ENCODE peak calls at places on chromosomes 13 and 19, in four cellular contexts. G is HFF-Myc, N is GM13977, W is nephron progenitor cell. S is an unnamed sample.

GRCh38 chr13:98565726-98566577 is 11.0 kb downstream of the STK24 start:
- DNase-seq in N (no peak), W (no peak), G (no peak), S (no peak)

GRCh38 chr19:16594131-16594586 is 21.9 kb upstream of the SLC35E1 start:
- DNase-seq in G (no peak), W (no peak), N (peak), S (no peak)

GRCh38 chr13:78192721-78193120 is 274.1 kb upstream of the EDNRB start:
- DNase-seq in G (no peak), N (no peak), W (no peak), S (peak)

GRCh38 chr19:51016798-51017683 is 2.5 kb downstream of the KLK10 start:
- DNase-seq in G (peak), W (peak), N (peak), S (no peak)

GRCh38 chr13:44471686-44472085 is 98.1 kb downstream of the SERP2 start:
- DNase-seq in N (no peak), W (no peak), G (no peak), S (no peak)

GRCh38 chr13:42864952-42865634 is 83.7 kb downstream of the FAM216B start:
- DNase-seq in N (no peak), W (no peak), G (no peak), S (no peak)

GRCh38 chr19:44553478-44554171 is 24.1 kb upstream of the CEACAM20 start:
- DNase-seq in W (no peak), N (no peak), G (no peak), S (no peak)

GRCh38 chr19:31257426-31258130 is 91.7 kb downstream of the TSHZ3 start:
- DNase-seq in G (no peak), N (no peak), W (no peak), S (no peak)

GRCh38 chr13:99909836-99910619 is 61.5 kb downstream of the ZIC5 start:
- DNase-seq in N (no peak), W (no peak), G (no peak), S (no peak)

GRCh38 chr13:42574011-42574410 is at the start of gene TNFSF11:
- DNase-seq in N (peak), G (no peak), W (peak), S (no peak)

GRCh38 chr13:28046981-28047380 is 53.4 kb downstream of the FLT3 start:
- DNase-seq in N (no peak), W (no peak), G (no peak), S (no peak)

GRCh38 chr19:43768273-43769050 is 12.3 kb downstream of the KCNN4 start:
- DNase-seq in N (no peak), G (no peak), W (no peak), S (no peak)

GRCh38 chr19:15672580-15673175 is at the start of gene CYP4F12:
- DNase-seq in W (no peak), G (no peak), N (no peak), S (no peak)

GRCh38 chr19:53101518-53101917 is 1.7 kb downstream of the ZNF160 start:
- DNase-seq in N (no peak), G (no peak), W (no peak), S (no peak)

GRCh38 chr13:20553309-20553708 is 13.6 kb upstream of the IFT88 start:
- DNase-seq in W (no peak), N (no peak), G (no peak), S (no peak)

GRCh38 chr13:67440240-67440639 is 210.1 kb upstream of the PCDH9 start:
- DNase-seq in W (no peak), N (no peak), G (no peak), S (no peak)

GRCh38 chr13:83498486-83499190 is 383.6 kb downstream of the SLITRK1 start:
- DNase-seq in N (no peak), W (no peak), G (no peak), S (peak)

GRCh38 chr13:101654916-101655315 is 202.4 kb downstream of the ITGBL1 start:
- DNase-seq in N (no peak), G (no peak), W (no peak), S (no peak)

GRCh38 chr13:51270606-51271005 is 48.4 kb downstream of the FAM124A start:
- DNase-seq in N (no peak), G (no peak), W (no peak), S (no peak)

GRCh38 chr19:15780595-15781418 is 6.7 kb upstream of the OR10H5 start:
- DNase-seq in N (no peak), G (no peak), W (no peak), S (no peak)

GRCh38 chr13:106440846-106441245 is 94.6 kb downstream of the EFNB2 start:
- DNase-seq in W (no peak), N (no peak), G (no peak), S (no peak)

GRCh38 chr13:113863511-113864302 is at the start of gene GAS6:
- DNase-seq in W (peak), N (peak), G (no peak), S (no peak)

GRCh38 chr13:101150998-101151397 is 265.3 kb downstream of the NALCN start:
- DNase-seq in W (no peak), N (no peak), G (no peak), S (no peak)

GRCh38 chr13:79935121-79935520 is 405.8 kb downstream of the SPRY2 start:
- DNase-seq in W (no peak), N (no peak), G (no peak), S (no peak)

DNA sequence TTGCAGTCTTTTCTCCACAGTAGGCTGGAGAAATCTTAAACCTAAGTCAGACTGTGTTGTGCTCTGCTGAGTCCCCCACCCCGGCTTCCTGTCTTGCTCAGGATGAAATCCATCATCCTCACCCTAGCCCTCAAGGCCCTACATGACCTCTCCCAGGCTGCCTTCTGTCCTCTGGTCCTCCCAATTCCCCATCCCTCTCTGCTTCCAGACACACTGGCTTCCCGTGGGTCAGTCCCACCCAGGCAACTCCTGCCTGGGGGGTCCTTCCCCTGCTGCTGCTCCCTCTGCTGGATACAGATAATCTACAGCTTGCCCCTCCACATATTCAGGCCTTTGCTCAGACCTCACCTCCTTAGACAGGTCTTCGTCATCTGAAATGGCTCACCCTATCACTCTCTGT is 18.4 kb upstream of the CBY2 start:
- DNase-seq in G (no peak), W (peak), N (no peak), S (no peak)
- TF ChIP-seq CTCF in G (peak), W (peak), N (peak), S (peak)

DNA sequence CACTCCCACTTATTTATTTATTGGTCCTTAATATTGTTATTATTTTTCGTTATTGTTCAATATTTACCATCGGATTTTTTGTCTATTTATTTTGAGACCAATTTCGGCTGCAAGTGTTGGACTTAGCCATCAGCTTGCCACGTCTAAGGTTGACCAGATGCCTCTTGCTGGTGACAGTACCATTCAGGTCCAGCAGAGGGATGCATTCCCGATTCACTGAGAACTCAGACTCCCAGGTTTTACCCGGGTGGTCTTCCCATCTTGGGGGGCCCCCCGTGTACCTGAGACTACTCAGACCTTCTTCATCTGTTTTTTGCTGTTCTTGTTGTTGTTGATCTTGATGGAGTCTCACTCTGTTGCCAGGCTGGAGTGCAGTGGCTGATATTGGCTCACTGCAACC is 1435.2 kb downstream of the UQCRFS1 start:
- DNase-seq in N (no peak), G (no peak), W (no peak), S (no peak)
- TF ChIP-seq CTCF in N (no peak), G (peak), W (no peak), S (peak)

DNA sequence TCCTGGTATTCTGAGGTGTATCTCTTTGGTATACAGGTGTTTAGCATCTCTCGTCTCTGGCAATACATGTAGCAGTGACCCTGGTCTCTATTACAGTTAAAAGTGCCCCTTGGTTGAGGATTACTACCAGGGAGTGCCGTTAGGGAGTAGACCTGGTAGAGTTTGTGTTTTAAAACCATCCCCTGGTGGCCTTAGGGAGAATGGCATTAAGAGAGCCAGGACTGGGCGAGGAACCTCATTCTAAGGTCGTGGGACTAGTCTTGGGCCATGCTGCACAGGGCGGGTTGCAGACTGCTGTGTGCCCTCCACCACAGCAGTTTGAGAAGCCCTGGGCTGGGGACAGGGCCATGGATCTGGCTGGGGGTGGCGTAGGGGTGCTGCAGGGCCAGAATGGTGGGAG is 35.0 kb downstream of the B3GLCT start:
- DNase-seq in G (no peak), W (no peak), N (no peak), S (no peak)
- TF ChIP-seq CTCF in G (peak), W (peak), N (no peak), S (peak)

GRCh38 chr13:50123862-50124535 is 108.8 kb downstream of the KCNRG start:
- DNase-seq in N (peak), W (peak), G (peak), S (peak)
- TF ChIP-seq CTCF in N (no peak), W (no peak), G (no peak), S (no peak)

DNA sequence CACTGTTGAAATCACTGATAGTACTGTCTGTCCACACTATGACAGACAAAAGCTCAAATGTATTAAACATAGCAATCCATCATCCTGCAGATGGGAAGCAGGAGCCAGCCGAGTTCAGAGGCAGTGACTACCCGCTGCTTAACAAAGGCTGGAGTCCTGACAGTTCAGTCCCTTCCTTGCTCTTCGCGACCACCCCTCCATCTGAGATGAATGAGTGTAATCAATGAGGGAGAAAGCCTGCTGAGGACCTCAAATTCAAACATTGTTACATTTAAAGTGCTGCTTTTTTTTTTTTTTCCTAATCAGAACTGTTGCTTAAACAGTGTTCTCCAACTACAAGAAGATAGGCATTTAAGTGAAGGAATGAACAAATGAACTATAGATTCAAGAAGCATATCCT is 14.9 kb downstream of the DACH1 start:
- DNase-seq in W (no peak), G (no peak), N (no peak), S (no peak)
- TF ChIP-seq CTCF in W (no peak), G (no peak), N (no peak), S (no peak)

GRCh38 chr19:3129112-3129511 is 6.7 kb upstream of the GNA15 start:
- DNase-seq in W (no peak), G (peak), N (no peak), S (peak)
- TF ChIP-seq CTCF in W (peak), G (peak), N (peak), S (peak)

GRCh38 chr19:48351341-48351752 is 12.4 kb downstream of the TMEM143 start:
- DNase-seq in W (peak), N (peak), G (no peak), S (no peak)
- TF ChIP-seq CTCF in W (peak), N (peak), G (peak), S (peak)

DNA sequence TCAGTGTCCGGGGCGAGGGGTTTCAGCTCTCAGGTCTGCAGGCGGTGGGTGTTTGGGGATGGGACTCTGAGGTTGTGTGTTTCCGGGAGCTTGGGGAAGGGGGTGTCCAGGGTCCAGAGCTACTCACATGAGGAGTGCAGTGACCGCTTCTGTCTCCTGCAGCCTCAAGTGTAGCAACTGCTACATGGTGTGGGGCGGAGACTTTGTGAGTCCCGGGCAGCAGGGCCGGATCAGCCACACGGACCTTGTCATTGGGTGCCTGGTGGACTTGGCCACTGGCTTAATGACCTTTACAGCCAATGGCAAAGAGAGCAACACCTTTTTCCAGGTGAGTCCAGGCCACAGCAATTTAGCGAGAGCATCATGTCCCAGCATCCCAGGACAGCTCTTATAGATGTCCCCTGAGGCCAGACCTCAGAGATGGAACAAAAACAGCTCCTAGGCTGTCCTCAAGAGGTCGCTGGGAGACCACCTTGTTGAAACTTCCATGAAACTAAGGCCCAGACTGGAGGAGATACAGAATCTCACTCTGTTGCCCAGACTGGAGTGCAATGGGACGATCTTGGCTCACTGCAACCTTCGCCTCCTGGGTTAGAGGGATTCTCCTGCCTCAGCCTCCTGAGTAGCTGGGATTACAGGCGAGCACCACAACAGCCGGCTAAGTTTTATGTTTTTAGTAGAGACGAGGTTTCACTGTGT is 44.9 kb downstream of the RYR1 start:
- DNase-seq in W (no peak), G (no peak), N (no peak), S (no peak)
- TF ChIP-seq CTCF in W (peak), G (peak), N (no peak), S (no peak)

GRCh38 chr19:35973487-35973886 is 21.5 kb upstream of the SDHAF1 start:
- DNase-seq in N (no peak), G (no peak), W (no peak), S (no peak)

GRCh38 chr19:35978271-35978670 is 16.7 kb upstream of the SDHAF1 start:
- DNase-seq in W (no peak), G (no peak), N (no peak), S (no peak)

GRCh38 chr19:35978832-35979365 is 16.1 kb upstream of the SDHAF1 start:
- DNase-seq in N (no peak), G (no peak), W (no peak), S (no peak)

GRCh38 chr19:35975608-35976214 is 19.3 kb upstream of the SDHAF1 start:
- DNase-seq in W (peak), G (no peak), N (no peak), S (no peak)

DNA sequence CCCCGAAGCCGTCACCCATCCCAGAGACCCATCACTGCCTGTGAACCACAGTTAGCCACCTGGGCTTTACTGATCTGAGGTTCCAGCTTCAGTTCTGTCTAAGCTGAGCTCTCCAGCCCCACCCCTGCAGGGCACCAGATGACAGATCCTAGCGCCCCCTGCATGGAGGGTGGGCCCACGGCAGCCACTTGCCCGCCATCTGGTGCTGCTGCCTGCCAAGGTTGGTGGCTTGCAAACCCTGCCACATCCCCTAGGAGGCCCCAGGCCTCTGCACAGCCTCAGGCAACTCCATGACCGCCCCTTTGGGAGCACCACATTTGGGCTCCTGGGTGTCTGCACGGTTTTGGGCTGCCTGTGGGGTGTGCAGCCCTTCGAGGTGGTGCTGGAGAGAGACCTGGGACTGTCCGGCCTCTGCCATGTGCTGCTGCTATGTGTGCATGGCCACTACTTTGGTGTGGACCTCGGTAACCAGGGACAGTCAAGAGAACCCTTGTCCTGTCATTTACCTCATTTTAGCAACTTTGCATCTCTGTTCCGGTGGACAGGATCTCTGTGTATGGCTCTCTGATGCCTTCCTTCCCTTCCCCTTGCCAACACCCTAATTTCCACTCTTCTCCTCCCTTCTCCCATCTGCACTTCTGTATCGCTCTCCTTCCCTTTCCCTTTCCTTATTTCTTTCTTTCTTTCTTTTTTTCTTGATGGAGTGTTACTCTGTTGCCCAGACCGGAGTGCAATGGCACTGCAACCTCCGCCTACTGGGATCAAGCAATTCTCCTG is 17.4 kb upstream of the SDHAF1 start:
- DNase-seq in G (no peak), N (no peak), W (no peak), S (no peak)
- TF ChIP-seq CTCF in G (no peak), N (peak), W (peak), S (no peak)

DNA sequence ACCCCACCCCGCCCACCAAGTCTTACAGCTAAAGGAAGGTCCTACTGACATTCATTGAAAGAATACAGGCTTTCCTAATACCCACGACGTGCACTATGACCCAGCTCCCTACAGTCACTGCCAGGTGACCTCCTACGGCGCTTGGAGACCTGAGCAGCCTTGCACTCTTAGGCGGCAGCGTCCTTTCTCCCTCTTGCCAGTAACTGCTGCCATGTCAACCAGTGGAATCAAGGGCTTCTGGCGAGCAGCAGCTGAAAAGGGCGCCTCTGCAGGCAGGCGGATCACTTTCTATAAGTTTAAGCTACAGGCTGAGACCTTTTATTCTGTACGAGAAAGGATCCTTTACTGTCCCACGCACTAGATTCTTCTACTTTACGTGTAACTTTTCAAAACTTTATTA is 2.0 kb downstream of the KCTD12 start:
- DNase-seq in N (no peak), G (peak), W (peak), S (no peak)
- TF ChIP-seq CTCF in N (no peak), G (peak), W (no peak), S (peak)